ENCODE peak calls at places on chromosomes 1 and 21, in seven cellular contexts. Y is Peyer's patch, O is adrenal gland, X is IMR-90, Q is GM12891, I is lower leg skin, H is vagina. F is an unnamed sample.

GRCh38 chr1:104190821-104191220 is 441.1 kb downstream of the AMY1C start:
- DNase-seq in Y (no peak), O (no peak), X (no peak), Q (no peak), I (no peak), H (no peak), F (no peak)

GRCh38 chr1:228735871-228736586 is 750 bp downstream of the RHOU start:
- DNase-seq in Y (no peak), O (peak; percentile 54), X (peak; percentile 15), Q (peak; percentile 14), I (peak; percentile 90), H (no peak), F (no peak)

GRCh38 chr1:75198761-75199160 is 64.6 kb downstream of the LHX8 start:
- DNase-seq in Y (no peak), O (no peak), X (no peak), Q (no peak), I (no peak), H (no peak), F (no peak)

GRCh38 chr1:186207401-186208085 is 167.5 kb downstream of the TPR start:
- DNase-seq in Y (no peak), O (no peak), X (peak; percentile 25), Q (no peak), I (no peak), H (no peak), F (no peak)

GRCh38 chr1:231606712-231607111 is 19.9 kb upstream of the DISC1 start:
- DNase-seq in Y (no peak), O (no peak), X (peak; percentile 43), Q (no peak), I (no peak), H (no peak), F (no peak)

GRCh38 chr21:15831497-15831896 is 101.7 kb downstream of the USP25 start:
- DNase-seq in Y (no peak), O (no peak), X (no peak), Q (no peak), I (no peak), H (no peak), F (no peak)

GRCh38 chr1:51990478-51990965 is at the start of gene RAB3B:
- DNase-seq in Y (peak; percentile 45), O (peak; percentile 79), X (peak; percentile 64), Q (peak; percentile 73), I (no peak), H (no peak), F (peak; percentile 87)

GRCh38 chr1:24745711-24746582 is 700 bp downstream of the CLIC4 start:
- DNase-seq in Y (peak; percentile 46), O (peak; percentile 42), X (peak; percentile 66), Q (no peak), I (peak; percentile 94), H (no peak), F (no peak)

GRCh38 chr1:93005252-93005598 is 44.0 kb upstream of the DIPK1A start:
- DNase-seq in Y (no peak), O (no peak), X (no peak), Q (no peak), I (no peak), H (no peak), F (no peak)

GRCh38 chr1:17551755-17552234 is 12.3 kb downstream of the ARHGEF10L start:
- DNase-seq in Y (no peak), O (no peak), X (peak; percentile 65), Q (no peak), I (no peak), H (no peak), F (no peak)

GRCh38 chr1:116067564-116067887 is 43.7 kb upstream of the MAB21L3 start:
- DNase-seq in Y (no peak), O (no peak), X (peak; percentile 51), Q (no peak), I (peak; percentile 87), H (no peak), F (no peak)

GRCh38 chr1:63732666-63733065 is 41.2 kb upstream of the ROR1 start:
- DNase-seq in Y (no peak), O (no peak), X (peak; percentile 44), Q (no peak), I (no peak), H (peak; percentile 14), F (no peak)

GRCh38 chr1:26370591-26371382 is 1.8 kb downstream of the ZNF683 start:
- DNase-seq in Y (no peak), O (no peak), X (no peak), Q (no peak), I (no peak), H (no peak), F (no peak)

GRCh38 chr1:208093754-208094719 is 150.1 kb downstream of the PLXNA2 start:
- DNase-seq in Y (peak; percentile 64), O (peak; percentile 65), X (peak; percentile 58), Q (peak; percentile 41), I (peak; percentile 91), H (no peak), F (peak; percentile 40)

GRCh38 chr1:62508187-62508758 is 71.4 kb downstream of the USP1 start:
- DNase-seq in Y (no peak), O (no peak), X (peak; percentile 65), Q (no peak), I (no peak), H (no peak), F (no peak)

GRCh38 chr1:178262101-178262500 is 168.2 kb downstream of the RASAL2 start:
- DNase-seq in Y (no peak), O (no peak), X (peak; percentile 92), Q (no peak), I (no peak), H (no peak), F (no peak)

GRCh38 chr1:98458514-98459259 is 202.8 kb upstream of the SNX7 start:
- DNase-seq in Y (no peak), O (no peak), X (no peak), Q (no peak), I (no peak), H (no peak), F (no peak)

GRCh38 chr1:26877326-26877725 is 12.8 kb downstream of the GPN2 start:
- DNase-seq in Y (no peak), O (no peak), X (no peak), Q (no peak), I (no peak), H (no peak), F (no peak)

DNA sequence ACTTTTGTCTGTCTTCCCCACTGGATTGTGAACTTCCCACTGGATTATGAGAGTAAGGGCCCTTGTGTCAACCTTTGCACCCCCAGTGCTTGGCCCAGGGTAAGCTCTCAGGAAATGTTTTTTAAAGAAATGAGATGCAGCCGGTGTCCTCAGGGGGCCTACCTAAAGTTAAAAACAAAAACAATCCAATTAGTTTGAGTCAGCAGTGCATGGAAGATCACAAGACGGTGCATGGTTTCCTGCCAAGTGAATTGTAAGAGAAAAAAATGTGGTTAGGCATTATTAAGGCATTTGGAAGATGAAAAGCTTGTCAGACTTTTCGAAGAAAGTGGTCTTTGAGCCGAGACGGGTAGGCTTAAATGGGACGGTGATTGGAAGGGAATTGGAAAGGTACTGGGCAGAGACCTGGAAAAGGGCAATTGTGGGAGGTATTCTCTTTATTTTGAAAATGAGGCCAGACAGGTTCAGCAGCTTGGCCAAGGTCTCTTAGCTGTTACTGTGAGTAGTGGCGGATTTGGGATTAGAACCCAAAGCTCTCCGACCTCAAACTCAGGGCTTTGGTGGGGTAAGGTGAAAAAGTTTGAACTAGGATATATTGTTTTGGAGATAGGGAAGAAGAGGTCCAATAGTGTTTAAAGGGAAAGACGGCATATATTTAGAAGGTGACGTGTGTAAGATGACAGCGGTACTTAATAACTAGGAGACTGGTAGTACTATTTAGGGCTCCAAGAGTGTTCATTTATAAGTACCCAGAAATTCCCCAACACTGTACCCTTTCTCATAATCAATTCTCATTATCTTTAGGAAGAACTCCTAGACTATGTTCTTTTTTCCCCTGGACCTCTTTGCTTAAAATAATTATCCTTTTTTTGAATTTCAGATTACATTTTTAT is 1.2 kb downstream of the LYPLAL1 start:
- DNase-seq in Y (peak; percentile 40), O (peak; percentile 24), X (peak; percentile 90), Q (no peak), I (no peak), H (no peak), F (peak; percentile 12)
- TF ChIP-seq POLR2A in Y (no peak), O (no peak), X (peak; percentile 26), Q (peak; percentile 11), I (no peak), H (no peak), F (no peak)

GRCh38 chr1:211828584-211829342 is 1.8 kb downstream of the LPGAT1 start:
- DNase-seq in Y (no peak), O (no peak), X (peak; percentile 18), Q (no peak), I (no peak), H (no peak), F (no peak)

GRCh38 chr1:211829343-211830054 is 1.1 kb downstream of the LPGAT1 start:
- DNase-seq in Y (peak; percentile 26), O (peak; percentile 47), X (no peak), Q (no peak), I (peak; percentile 85), H (no peak), F (no peak)

GRCh38 chr1:211831558-211832323 is 1.2 kb upstream of the LPGAT1 start:
- DNase-seq in Y (no peak), O (no peak), X (no peak), Q (no peak), I (no peak), H (no peak), F (no peak)

GRCh38 chr1:211830055-211830329 is 571 bp downstream of the LPGAT1 start:
- DNase-seq in Y (peak; percentile 33), O (no peak), X (no peak), Q (no peak), I (no peak), H (no peak), F (no peak)

GRCh38 chr1:211830330-211831142 is at the start of gene LPGAT1:
- DNase-seq in Y (peak; percentile 73), O (peak; percentile 84), X (peak; percentile 52), Q (peak; percentile 70), I (peak; percentile 95), H (no peak), F (peak; percentile 76)
- TF ChIP-seq POLR2A in Y (peak; percentile 16), O (peak; percentile 48), X (peak; percentile 56), Q (no peak), I (no peak), H (no peak), F (peak; percentile 65)

GRCh38 chr1:212608956-212609700 is 567 bp downstream of the ATF3 start:
- DNase-seq in Y (peak; percentile 20), O (peak; percentile 67), X (no peak), Q (peak; percentile 53), I (peak; percentile 92), H (no peak), F (peak; percentile 36)
- TF ChIP-seq POLR2A in Y (no peak), O (no peak), X (peak; percentile 66), Q (no peak), I (no peak), H (no peak), F (no peak)

DNA sequence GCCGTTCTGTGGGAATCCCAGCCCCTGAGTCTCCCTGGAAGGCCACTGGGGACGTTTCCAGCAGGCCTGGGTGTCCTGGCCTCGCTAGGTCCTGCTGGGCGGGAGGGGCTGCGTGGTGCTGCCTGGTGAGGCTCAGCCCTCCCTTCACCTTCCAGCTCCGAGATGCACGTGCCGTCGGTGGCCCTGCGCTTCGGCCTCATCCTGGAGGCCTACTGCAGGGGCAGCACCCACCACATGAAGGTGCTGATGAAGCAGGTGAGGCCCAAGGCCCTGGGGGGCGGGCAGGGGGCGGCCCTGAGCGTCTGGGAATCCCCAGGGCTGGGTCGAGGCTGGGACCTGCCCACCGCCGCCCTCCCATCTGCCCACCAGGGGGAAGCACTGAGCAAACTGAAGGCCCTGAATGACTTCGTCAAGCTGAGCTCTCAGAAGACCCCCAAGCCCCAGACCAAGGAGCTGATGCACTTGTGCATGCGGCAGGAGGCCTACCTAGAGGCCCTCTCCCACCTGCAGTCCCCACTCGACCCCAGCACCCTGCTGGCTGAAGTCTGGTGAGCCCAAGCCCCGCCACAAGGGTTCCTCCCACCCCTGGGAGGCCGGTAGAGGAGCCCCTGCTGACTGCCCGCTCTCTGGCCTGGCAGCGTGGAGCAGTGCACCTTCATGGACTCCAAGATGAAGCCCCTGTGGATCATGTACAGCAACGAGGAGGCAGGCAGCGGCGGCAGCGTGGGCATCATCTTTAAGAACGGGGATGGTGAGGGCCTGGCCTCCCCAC is 70.3 kb downstream of the PIK3CD start:
- DNase-seq in Y (peak; percentile 68), O (peak; percentile 33), X (no peak), Q (peak; percentile 59), I (no peak), H (no peak), F (peak; percentile 33)
- TF ChIP-seq POLR2A in Y (no peak), O (no peak), X (no peak), Q (no peak), I (no peak), H (no peak), F (no peak)

F was measured in H54.